ENCODE peak calls at places on chromosomes 16 and 17, in five cellular contexts. R, M, Y, L and Z are unnamed samples.
A peak's percentile ranks its signal among the peaks of the same experiment; 100 is the strongest.

GRCh38 chr16:75113541-75114121 is 2.9 kb downstream of the LDHD start:
- DNase-seq in R (no peak), M (no peak), Y (no peak), L (no peak), Z (no peak)

GRCh38 chr16:88534731-88535141 is 35.5 kb upstream of the ZC3H18 start:
- DNase-seq in R (peak; percentile 37), M (no peak), Y (peak; percentile 50), L (peak; percentile 61), Z (peak; percentile 44)

GRCh38 chr17:67528751-67529436 is 151.8 kb downstream of the PITPNC1 start:
- DNase-seq in R (peak; percentile 96), M (peak; percentile 94), Y (peak; percentile 71), L (peak; percentile 98), Z (peak; percentile 86)

GRCh38 chr17:8443756-8444155 is 8.1 kb downstream of the NDEL1 start:
- DNase-seq in R (no peak), M (no peak), Y (no peak), L (no peak), Z (no peak)

GRCh38 chr17:18247613-18248001 is 10.9 kb downstream of the FLII start:
- DNase-seq in R (no peak), M (no peak), Y (no peak), L (peak; percentile 88), Z (no peak)

GRCh38 chr17:65041518-65041917 is 15.0 kb downstream of the GNA13 start:
- DNase-seq in R (no peak), M (no peak), Y (no peak), L (no peak), Z (no peak)

GRCh38 chr17:67055811-67056745 is 11.7 kb downstream of the CACNG1 start:
- DNase-seq in R (no peak), M (peak; percentile 40), Y (no peak), L (no peak), Z (no peak)

GRCh38 chr17:51120357-51120738 is 320 bp downstream of the SPAG9 start:
- DNase-seq in R (no peak), M (peak; percentile 83), Y (no peak), L (no peak), Z (peak; percentile 71)

GRCh38 chr17:58447039-58447975 is 30.0 kb upstream of the RNF43 start:
- DNase-seq in R (peak; percentile 81), M (peak; percentile 78), Y (peak; percentile 91), L (peak; percentile 89), Z (peak; percentile 94)

GRCh38 chr16:785563-786535 is 2.3 kb downstream of the RPUSD1 start:
- DNase-seq in R (peak; percentile 47), M (peak; percentile 86), Y (peak; percentile 61), L (peak; percentile 76), Z (peak; percentile 74)

GRCh38 chr16:87392823-87393679 is 915 bp downstream of the MAP1LC3B start:
- DNase-seq in R (peak; percentile 56), M (peak; percentile 69), Y (peak; percentile 56), L (peak; percentile 64), Z (peak; percentile 69)

GRCh38 chr17:61815863-61816523 is 47.3 kb downstream of the BRIP1 start:
- DNase-seq in R (no peak), M (no peak), Y (no peak), L (no peak), Z (peak; percentile 16)

GRCh38 chr17:17647521-17648178 is 33.6 kb upstream of the RAI1 start:
- DNase-seq in R (no peak), M (no peak), Y (no peak), L (no peak), Z (no peak)

GRCh38 chr17:27551701-27552466 is 79.1 kb upstream of the LGALS9 start:
- DNase-seq in R (no peak), M (no peak), Y (no peak), L (no peak), Z (peak; percentile 88)

GRCh38 chr17:40501499-40501911 is at the start of gene TNS4:
- DNase-seq in R (no peak), M (no peak), Y (no peak), L (no peak), Z (no peak)